ENCODE peak calls at places on chromosomes 2 and 18, in six cellular contexts. I is BE2C, O is Caki2, G is AG08395, B is G401, J is fibroblast of the conjunctiva. Q is an unnamed sample.

GRCh38 chr2:217978536-217979150 is 24.2 kb downstream of the TNS1 start:
- DNase-seq in G (no peak), O (no peak), J (no peak), I (no peak), B (no peak), Q (no peak)

GRCh38 chr2:164910091-164910899 is 45.0 kb downstream of the SLC38A11 start:
- DNase-seq in B (no peak), I (peak; percentile 13), J (no peak), O (peak; percentile 28), G (no peak), Q (peak; percentile 50)

GRCh38 chr2:163066085-163066484 is 227.5 kb upstream of the KCNH7 start:
- DNase-seq in O (no peak), J (no peak), I (no peak), G (no peak), B (no peak), Q (no peak)

GRCh38 chr2:194714541-194714940 is 942.5 kb upstream of the SLC39A10 start:
- DNase-seq in I (no peak), J (no peak), G (no peak), B (no peak), O (no peak), Q (no peak)

GRCh38 chr2:99940963-99941362 is 201.4 kb downstream of the AFF3 start:
- DNase-seq in I (no peak), B (peak; percentile 61), G (no peak), O (peak; percentile 43), J (peak; percentile 12), Q (peak; percentile 28)

GRCh38 chr2:232377319-232377718 is 1.2 kb upstream of the ALPP start:
- DNase-seq in B (no peak), G (no peak), I (peak; percentile 1), J (no peak), O (no peak), Q (no peak)

GRCh38 chr2:163665817-163666216 is 70.0 kb downstream of the FIGN start:
- DNase-seq in I (no peak), B (no peak), O (peak; percentile 46), J (no peak), G (no peak), Q (no peak)

GRCh38 chr18:50573679-50574078 is 13.8 kb downstream of the MAPK4 start:
- DNase-seq in G (no peak), I (no peak), B (no peak), J (no peak), O (no peak), Q (no peak)

Q was measured in kidney epithelial cell.